ENCODE peak calls at places on chromosomes 5 and 9, in seven cellular contexts. H, B, F, A, Y, Q and P are unnamed samples.

GRCh38 chr5:115435776-115436712 is 108.5 kb downstream of the FEM1C start:
- DNase-seq in H (no peak), B (no peak), F (no peak), A (no peak), Y (no peak), Q (no peak), P (no peak)

GRCh38 chr5:67699560-67699959 is 503.0 kb upstream of the CD180 start:
- DNase-seq in H (no peak), B (no peak), F (no peak), A (no peak), Y (no peak), Q (no peak), P (no peak)

GRCh38 chr9:93236541-93237206 is 52.7 kb downstream of the WNK2 start:
- DNase-seq in H (no peak), B (no peak), F (no peak), A (no peak), Y (no peak), Q (no peak), P (no peak)

GRCh38 chr5:8184455-8185063 is 315.6 kb downstream of the MTRR start:
- DNase-seq in H (no peak), B (no peak), F (no peak), A (no peak), Y (peak; percentile 3), Q (peak; percentile 53), P (peak; percentile 31)

GRCh38 chr5:16744164-16744880 is 127.5 kb upstream of the RETREG1 start:
- DNase-seq in H (no peak), B (no peak), F (no peak), A (no peak), Y (no peak), Q (no peak), P (no peak)

GRCh38 chr5:138632900-138633489 is 57.8 kb upstream of the HSPA9 start:
- DNase-seq in H (peak; percentile 56), B (no peak), F (no peak), A (no peak), Y (peak; percentile 39), Q (peak; percentile 68), P (no peak)

GRCh38 chr9:117470455-117470854 is 55.6 kb upstream of the ASTN2 start:
- DNase-seq in H (no peak), B (no peak), F (no peak), A (no peak), Y (no peak), Q (no peak), P (no peak)

GRCh38 chr9:110332766-110333165 is 4.9 kb downstream of the TXNDC8 start:
- DNase-seq in H (no peak), B (no peak), F (no peak), A (no peak), Y (no peak), Q (no peak), P (no peak)

GRCh38 chr5:92991681-92992472 is 589.1 kb downstream of the NR2F1-AS1 start:
- DNase-seq in H (no peak), B (no peak), F (no peak), A (no peak), Y (no peak), Q (no peak), P (no peak)

GRCh38 chr9:94909250-94909894 is 182.9 kb downstream of the AOPEP start:
- DNase-seq in H (no peak), B (no peak), F (no peak), A (peak; percentile 43), Y (no peak), Q (no peak), P (no peak)

GRCh38 chr5:880816-881550 is 11.6 kb downstream of the BRD9 start:
- DNase-seq in H (no peak), B (no peak), F (no peak), A (no peak), Y (no peak), Q (no peak), P (no peak)